ENCODE peak calls at places on chromosome 17, in four cellular contexts. One of them, this sample, is unnamed.
A peak's percentile ranks its signal among the peaks of the same experiment; 100 is the strongest.

GRCh38 chr17:11031787-11032186 is 193.9 kb upstream of the PIRT start:
- DNase-seq in GM12891: no peak
- DNase-seq in transverse colon: no peak
- DNase-seq in prostate gland: no peak
- DNase-seq in this sample: no peak

GRCh38 chr17:55540414-55541091 is 29.3 kb upstream of the SMIM36 start:
- DNase-seq in GM12891: no peak
- DNase-seq in transverse colon: no peak
- DNase-seq in prostate gland: no peak
- DNase-seq in this sample: no peak

GRCh38 chr17:74177018-74177450 is 26.4 kb upstream of the RPL38 start:
- DNase-seq in GM12891: no peak
- DNase-seq in prostate gland: no peak
- DNase-seq in transverse colon: no peak
- DNase-seq in this sample: no peak

GRCh38 chr17:74368341-74369152 is 1.2 kb downstream of the GPR142 start:
- DNase-seq in GM12891: peak; percentile 79
- DNase-seq in prostate gland: peak; percentile 54
- DNase-seq in transverse colon: peak; percentile 79
- DNase-seq in this sample: no peak

GRCh38 chr17:64638552-64639198 is 23.4 kb downstream of the SMURF2 start:
- DNase-seq in GM12891: no peak
- DNase-seq in transverse colon: no peak
- DNase-seq in prostate gland: no peak
- DNase-seq in this sample: no peak

GRCh38 chr17:77756028-77756427 is 202.5 kb upstream of the TNRC6C start:
- DNase-seq in prostate gland: no peak
- DNase-seq in transverse colon: no peak
- DNase-seq in GM12891: no peak
- DNase-seq in this sample: no peak

GRCh38 chr17:13420294-13421277 is 181.1 kb downstream of the HS3ST3A1 start:
- DNase-seq in prostate gland: no peak
- DNase-seq in GM12891: no peak
- DNase-seq in transverse colon: peak; percentile 12
- DNase-seq in this sample: no peak

GRCh38 chr17:67868176-67868575 is 42.9 kb downstream of the BPTF start:
- DNase-seq in transverse colon: no peak
- DNase-seq in prostate gland: no peak
- DNase-seq in GM12891: no peak
- DNase-seq in this sample: no peak

GRCh38 chr17:41602524-41602923 is 10.0 kb downstream of the KRT16 start:
- DNase-seq in prostate gland: no peak
- DNase-seq in transverse colon: no peak
- DNase-seq in GM12891: no peak
- DNase-seq in this sample: no peak

GRCh38 chr17:82019905-82020873 is 2.5 kb downstream of the CENPX start:
- DNase-seq in transverse colon: peak; percentile 70
- DNase-seq in prostate gland: no peak
- DNase-seq in GM12891: peak; percentile 85
- DNase-seq in this sample: no peak

GRCh38 chr17:31470592-31470991 is 79.1 kb downstream of the RAB11FIP4 start:
- DNase-seq in prostate gland: no peak
- DNase-seq in GM12891: no peak
- DNase-seq in transverse colon: no peak
- DNase-seq in this sample: no peak

GRCh38 chr17:1645207-1646171 is at the start of gene SCARF1:
- DNase-seq in prostate gland: no peak
- DNase-seq in transverse colon: no peak
- DNase-seq in GM12891: no peak
- DNase-seq in this sample: no peak

GRCh38 chr17:1643999-1644492 is 1.5 kb downstream of the SCARF1 start:
- DNase-seq in transverse colon: no peak
- DNase-seq in prostate gland: no peak
- DNase-seq in GM12891: no peak
- DNase-seq in this sample: no peak

GRCh38 chr17:1643293-1643998 is 2.1 kb downstream of the SCARF1 start:
- DNase-seq in prostate gland: peak; percentile 83
- DNase-seq in GM12891: peak; percentile 78
- DNase-seq in transverse colon: peak; percentile 88
- DNase-seq in this sample: no peak

GRCh38 chr17:1646199-1646875 is 805 bp upstream of the SCARF1 start:
- DNase-seq in transverse colon: no peak
- DNase-seq in GM12891: no peak
- DNase-seq in prostate gland: no peak
- DNase-seq in this sample: no peak

GRCh38 chr17:1644493-1645206 is 882 bp downstream of the SCARF1 start:
- DNase-seq in transverse colon: no peak
- DNase-seq in GM12891: no peak
- DNase-seq in prostate gland: no peak
- DNase-seq in this sample: no peak
- TF ChIP-seq POLR2AphosphoS5 in transverse colon: no peak
- TF ChIP-seq POLR2AphosphoS5 in GM12891: no peak
- TF ChIP-seq POLR2AphosphoS5 in prostate gland: no peak
- TF ChIP-seq POLR2AphosphoS5 in this sample: no peak

GRCh38 chr17:17724307-17724921 is 43.2 kb downstream of the RAI1 start:
- DNase-seq in prostate gland: no peak
- DNase-seq in GM12891: peak; percentile 80
- DNase-seq in transverse colon: no peak
- DNase-seq in this sample: no peak

GRCh38 chr17:17724991-17725852 is 44.0 kb downstream of the RAI1 start:
- DNase-seq in prostate gland: no peak
- DNase-seq in transverse colon: no peak
- DNase-seq in GM12891: no peak
- DNase-seq in this sample: no peak

GRCh38 chr17:17722906-17723353 is 41.7 kb downstream of the RAI1 start:
- DNase-seq in GM12891: no peak
- DNase-seq in prostate gland: no peak
- DNase-seq in transverse colon: no peak
- DNase-seq in this sample: no peak

GRCh38 chr17:17722081-17722905 is 41.0 kb downstream of the RAI1 start:
- DNase-seq in prostate gland: no peak
- DNase-seq in transverse colon: no peak
- DNase-seq in GM12891: no peak
- DNase-seq in this sample: no peak

DNA sequence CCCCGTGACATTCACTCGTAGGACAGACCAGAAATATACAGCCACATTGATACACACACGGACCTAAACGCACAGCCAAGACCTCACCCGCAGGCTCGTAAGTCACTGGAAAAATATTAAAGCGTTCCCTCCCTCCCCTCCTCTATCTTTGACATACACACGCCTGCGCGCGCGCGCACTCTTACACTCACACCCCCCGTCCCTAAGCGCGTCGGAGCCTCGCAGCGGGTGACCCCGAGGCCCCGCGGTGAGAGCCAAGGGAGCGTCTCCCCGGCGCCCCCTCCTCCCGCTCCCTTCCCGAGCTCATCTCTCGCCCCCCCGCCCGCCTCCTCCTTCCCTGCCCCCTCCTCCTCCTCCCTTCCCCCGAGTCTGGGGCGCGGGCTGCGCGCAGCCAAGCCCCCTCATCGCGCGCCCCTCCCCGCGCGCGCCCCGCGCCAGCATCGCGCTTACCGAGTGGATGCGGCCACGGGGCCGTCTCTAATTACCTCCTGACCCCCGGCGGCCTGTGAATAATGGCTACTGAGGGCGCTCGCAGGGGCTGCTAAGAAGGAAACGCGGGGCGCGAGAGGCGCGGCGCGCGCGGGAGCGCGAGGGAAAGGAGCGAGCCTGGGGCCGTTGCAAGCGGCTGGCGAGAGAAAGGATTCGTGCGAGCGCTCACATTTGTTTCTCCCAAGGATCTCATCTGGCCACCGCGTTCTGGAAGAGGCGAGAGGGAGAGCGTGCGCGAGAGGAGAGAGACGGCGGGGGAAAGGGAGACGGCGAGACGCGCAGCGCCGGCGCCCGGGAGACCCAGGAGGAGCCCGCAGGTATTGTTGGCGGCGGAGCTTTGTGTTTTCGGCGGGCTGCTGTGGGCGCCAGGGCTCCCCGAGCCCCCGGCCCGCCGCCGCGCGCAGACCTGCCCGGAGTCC is 42.4 kb downstream of the RAI1 start:
- DNase-seq in transverse colon: no peak
- DNase-seq in prostate gland: peak; percentile 56
- DNase-seq in GM12891: peak; percentile 73
- DNase-seq in this sample: no peak
- TF ChIP-seq POLR2AphosphoS5 in transverse colon: no peak
- TF ChIP-seq POLR2AphosphoS5 in prostate gland: peak; percentile 42
- TF ChIP-seq POLR2AphosphoS5 in GM12891: no peak
- TF ChIP-seq POLR2AphosphoS5 in this sample: no peak

DNA sequence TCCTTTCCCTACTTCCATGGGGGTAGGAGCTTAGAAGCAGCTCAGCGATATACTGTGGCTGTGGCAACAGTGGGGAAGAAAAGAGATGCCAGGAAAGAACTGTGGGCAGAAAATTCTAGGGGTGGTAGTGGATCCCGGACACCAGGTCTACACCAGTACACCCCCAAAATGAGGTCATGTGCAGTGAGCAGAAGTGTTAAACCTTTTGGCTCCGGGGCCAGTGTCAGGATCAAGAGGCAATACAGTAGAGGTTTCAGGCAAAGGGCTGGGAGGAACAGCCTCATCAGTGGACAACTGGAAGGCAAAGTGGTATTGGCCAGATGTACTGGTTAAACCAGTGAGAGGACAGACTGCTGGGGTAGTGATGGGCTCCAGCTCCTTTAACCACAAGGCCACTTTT is 163.1 kb upstream of the CCL2 start:
- DNase-seq in prostate gland: no peak
- DNase-seq in GM12891: no peak
- DNase-seq in transverse colon: no peak
- DNase-seq in this sample: no peak
- TF ChIP-seq POLR2AphosphoS5 in prostate gland: no peak
- TF ChIP-seq POLR2AphosphoS5 in GM12891: no peak
- TF ChIP-seq POLR2AphosphoS5 in transverse colon: no peak
- TF ChIP-seq POLR2AphosphoS5 in this sample: no peak

DNA sequence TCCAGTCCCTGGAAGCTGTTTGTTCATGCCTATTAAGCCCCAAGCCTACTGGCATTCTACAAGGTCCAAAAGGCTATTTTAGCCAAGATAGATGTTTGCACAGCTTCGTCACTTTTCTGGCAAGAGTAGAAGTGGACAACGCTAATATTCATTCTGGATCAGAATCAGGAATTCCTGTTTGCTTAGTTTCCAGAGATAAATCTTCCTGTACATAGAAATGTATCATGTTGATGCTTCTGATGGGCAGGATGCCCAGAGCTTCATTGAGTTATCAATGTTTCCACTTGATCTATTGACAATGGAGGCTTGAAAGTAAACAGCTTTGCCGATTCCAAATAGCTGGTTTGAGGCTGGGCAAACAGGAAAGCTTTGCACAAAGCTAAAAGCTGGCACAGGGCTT is 260.7 kb upstream of the CA10 start:
- DNase-seq in transverse colon: no peak
- DNase-seq in prostate gland: peak; percentile 96
- DNase-seq in GM12891: no peak
- DNase-seq in this sample: no peak
- TF ChIP-seq POLR2AphosphoS5 in transverse colon: no peak
- TF ChIP-seq POLR2AphosphoS5 in prostate gland: peak; percentile 95
- TF ChIP-seq POLR2AphosphoS5 in GM12891: no peak
- TF ChIP-seq POLR2AphosphoS5 in this sample: no peak

GRCh38 chr17:44875761-44876160 is 23.5 kb downstream of the EFTUD2 start:
- DNase-seq in GM12891: no peak
- DNase-seq in transverse colon: no peak
- DNase-seq in prostate gland: no peak
- DNase-seq in this sample: no peak

GRCh38 chr17:44871546-44871945 is 23.9 kb downstream of the HIGD1B start:
- DNase-seq in GM12891: no peak
- DNase-seq in transverse colon: no peak
- DNase-seq in prostate gland: no peak
- DNase-seq in this sample: no peak

GRCh38 chr17:44867841-44868240 is 20.2 kb downstream of the HIGD1B start:
- DNase-seq in transverse colon: no peak
- DNase-seq in GM12891: no peak
- DNase-seq in prostate gland: no peak
- DNase-seq in this sample: no peak

GRCh38 chr17:44877121-44877520 is 22.1 kb downstream of the EFTUD2 start:
- DNase-seq in GM12891: no peak
- DNase-seq in prostate gland: no peak
- DNase-seq in transverse colon: no peak
- DNase-seq in this sample: no peak

DNA sequence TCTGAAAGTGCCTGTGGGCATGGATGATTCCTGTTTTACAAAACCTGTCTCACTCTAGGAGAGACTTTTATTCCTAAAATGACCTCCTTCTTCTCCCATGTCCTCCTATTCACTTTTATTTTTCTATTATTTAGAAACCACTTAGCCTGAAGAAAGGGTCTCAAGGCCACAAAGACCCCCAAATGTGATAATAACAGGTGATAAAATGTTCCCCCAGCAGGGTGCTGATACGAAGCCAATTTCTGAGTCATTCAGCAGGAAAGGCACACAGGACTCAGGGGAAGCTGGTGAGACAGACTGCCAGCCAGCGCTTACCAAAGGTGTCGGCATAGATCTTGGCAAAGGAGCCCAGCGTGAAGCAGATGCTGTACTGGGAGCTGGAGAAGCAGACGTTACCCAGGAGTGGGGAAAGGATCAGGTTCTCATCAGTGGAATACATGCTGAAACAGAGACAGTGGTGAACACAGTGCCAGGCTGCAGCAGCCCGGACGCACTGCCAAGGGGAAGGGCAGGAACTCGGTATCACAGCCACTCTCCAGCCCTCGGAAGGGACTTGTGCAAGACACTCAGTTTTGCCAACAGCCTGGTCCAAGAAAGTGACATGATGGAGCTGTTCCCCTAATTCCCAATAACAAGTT is 24.6 kb downstream of the HIGD1B start:
- DNase-seq in prostate gland: no peak
- DNase-seq in transverse colon: peak; percentile 18
- DNase-seq in GM12891: no peak
- DNase-seq in this sample: no peak
- TF ChIP-seq POLR2AphosphoS5 in prostate gland: no peak
- TF ChIP-seq POLR2AphosphoS5 in transverse colon: no peak
- TF ChIP-seq POLR2AphosphoS5 in GM12891: no peak
- TF ChIP-seq POLR2AphosphoS5 in this sample: no peak

DNA sequence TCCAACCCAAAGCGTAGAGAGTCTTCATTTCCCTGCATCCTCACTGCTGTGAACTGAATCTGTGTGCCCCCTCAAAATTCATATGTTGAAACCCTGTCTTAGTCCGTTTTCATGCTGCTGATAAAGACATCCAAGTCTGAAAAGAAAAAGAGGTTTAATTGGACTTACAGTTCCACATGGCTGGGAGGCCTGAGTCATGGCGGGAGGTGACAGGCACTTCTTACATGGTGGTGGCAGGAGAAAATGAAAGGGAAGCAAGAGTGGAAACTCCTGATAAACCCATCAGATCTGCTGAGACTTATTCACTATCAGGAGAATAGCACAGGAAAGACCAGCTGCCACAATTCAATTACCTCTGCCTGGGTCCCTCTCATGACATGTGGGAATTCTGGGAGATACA is 3.1 kb upstream of the CCDC42 start:
- DNase-seq in transverse colon: no peak
- DNase-seq in GM12891: no peak
- DNase-seq in prostate gland: no peak
- DNase-seq in this sample: no peak
- TF ChIP-seq POLR2AphosphoS5 in transverse colon: no peak
- TF ChIP-seq POLR2AphosphoS5 in GM12891: no peak
- TF ChIP-seq POLR2AphosphoS5 in prostate gland: no peak
- TF ChIP-seq POLR2AphosphoS5 in this sample: no peak

This sample was measured in Panc1.